ENCODE peak calls at places on chromosomes 13 and 19, in seven cellular contexts. One of them, this sample, is unnamed.

GRCh38 chr19:15449620-15450527 is at the start of gene WIZ:
- DNase-seq in osteoblast: peak; percentile 100
- DNase-seq in neuronal stem cell: peak; percentile 62
- DNase-seq in CD4-positive, CD25-positive, alpha-beta regulatory T cell: peak; percentile 85
- DNase-seq in GM23338: peak; percentile 92
- DNase-seq in psoas muscle: peak; percentile 91
- DNase-seq in transverse colon: peak; percentile 91
- DNase-seq in this sample: peak; percentile 91

GRCh38 chr13:111503905-111504695 is 183.7 kb downstream of the TEX29 start:
- DNase-seq in osteoblast: no peak
- DNase-seq in transverse colon: no peak
- DNase-seq in neuronal stem cell: no peak
- DNase-seq in psoas muscle: no peak
- DNase-seq in GM23338: no peak
- DNase-seq in CD4-positive, CD25-positive, alpha-beta regulatory T cell: no peak
- DNase-seq in this sample: no peak

GRCh38 chr19:5654931-5655330 is 25.4 kb downstream of the MICOS13 start:
- DNase-seq in CD4-positive, CD25-positive, alpha-beta regulatory T cell: no peak
- DNase-seq in psoas muscle: no peak
- DNase-seq in osteoblast: no peak
- DNase-seq in neuronal stem cell: no peak
- DNase-seq in GM23338: no peak
- DNase-seq in transverse colon: no peak
- DNase-seq in this sample: no peak

GRCh38 chr19:29626386-29626785 is 20.3 kb downstream of the POP4 start:
- DNase-seq in transverse colon: no peak
- DNase-seq in GM23338: no peak
- DNase-seq in neuronal stem cell: no peak
- DNase-seq in CD4-positive, CD25-positive, alpha-beta regulatory T cell: no peak
- DNase-seq in osteoblast: no peak
- DNase-seq in psoas muscle: no peak
- DNase-seq in this sample: no peak

GRCh38 chr19:49110567-49110966 is 3.6 kb upstream of the LIN7B start:
- DNase-seq in neuronal stem cell: no peak
- DNase-seq in CD4-positive, CD25-positive, alpha-beta regulatory T cell: no peak
- DNase-seq in osteoblast: peak; percentile 90
- DNase-seq in GM23338: no peak
- DNase-seq in psoas muscle: no peak
- DNase-seq in transverse colon: no peak
- DNase-seq in this sample: no peak

GRCh38 chr13:75569576-75569975 is 20.0 kb downstream of the UCHL3 start:
- DNase-seq in psoas muscle: no peak
- DNase-seq in CD4-positive, CD25-positive, alpha-beta regulatory T cell: no peak
- DNase-seq in GM23338: no peak
- DNase-seq in transverse colon: no peak
- DNase-seq in neuronal stem cell: no peak
- DNase-seq in osteoblast: no peak
- DNase-seq in this sample: no peak

GRCh38 chr13:60617863-60618733 is 221.1 kb downstream of the TDRD3 start:
- DNase-seq in CD4-positive, CD25-positive, alpha-beta regulatory T cell: no peak
- DNase-seq in GM23338: peak; percentile 80
- DNase-seq in psoas muscle: no peak
- DNase-seq in transverse colon: no peak
- DNase-seq in osteoblast: no peak
- DNase-seq in neuronal stem cell: no peak
- DNase-seq in this sample: no peak

GRCh38 chr13:101415358-101416174 is 742 bp downstream of the NALCN start:
- DNase-seq in neuronal stem cell: no peak
- DNase-seq in GM23338: peak; percentile 17
- DNase-seq in osteoblast: peak; percentile 52
- DNase-seq in transverse colon: no peak
- DNase-seq in CD4-positive, CD25-positive, alpha-beta regulatory T cell: no peak
- DNase-seq in psoas muscle: peak; percentile 13
- DNase-seq in this sample: no peak

GRCh38 chr19:51980116-51980736 is 6.4 kb downstream of the ZNF350 start:
- DNase-seq in psoas muscle: no peak
- DNase-seq in neuronal stem cell: no peak
- DNase-seq in GM23338: no peak
- DNase-seq in transverse colon: no peak
- DNase-seq in CD4-positive, CD25-positive, alpha-beta regulatory T cell: no peak
- DNase-seq in osteoblast: no peak
- DNase-seq in this sample: no peak

GRCh38 chr19:46218160-46218559 is 11.4 kb upstream of the IGFL1 start:
- DNase-seq in osteoblast: no peak
- DNase-seq in psoas muscle: no peak
- DNase-seq in GM23338: peak; percentile 88
- DNase-seq in transverse colon: no peak
- DNase-seq in CD4-positive, CD25-positive, alpha-beta regulatory T cell: no peak
- DNase-seq in neuronal stem cell: peak; percentile 83
- DNase-seq in this sample: no peak

GRCh38 chr19:16342002-16342715 is 17.5 kb downstream of the KLF2 start:
- DNase-seq in neuronal stem cell: no peak
- DNase-seq in psoas muscle: peak; percentile 37
- DNase-seq in transverse colon: peak; percentile 42
- DNase-seq in CD4-positive, CD25-positive, alpha-beta regulatory T cell: peak; percentile 43
- DNase-seq in GM23338: no peak
- DNase-seq in osteoblast: peak; percentile 65
- DNase-seq in this sample: peak; percentile 39

GRCh38 chr13:98970293-98970692 is 7.6 kb downstream of the DOCK9 start:
- DNase-seq in GM23338: no peak
- DNase-seq in psoas muscle: no peak
- DNase-seq in osteoblast: no peak
- DNase-seq in CD4-positive, CD25-positive, alpha-beta regulatory T cell: no peak
- DNase-seq in neuronal stem cell: no peak
- DNase-seq in transverse colon: no peak
- DNase-seq in this sample: peak; percentile 37

GRCh38 chr13:100306042-100306441 is 217.1 kb downstream of the PCCA start:
- DNase-seq in transverse colon: no peak
- DNase-seq in neuronal stem cell: no peak
- DNase-seq in psoas muscle: no peak
- DNase-seq in osteoblast: no peak
- DNase-seq in CD4-positive, CD25-positive, alpha-beta regulatory T cell: no peak
- DNase-seq in GM23338: peak; percentile 28
- DNase-seq in this sample: no peak

GRCh38 chr19:547836-548720 is 4.2 kb downstream of the GZMM start:
- DNase-seq in transverse colon: no peak
- DNase-seq in osteoblast: no peak
- DNase-seq in neuronal stem cell: no peak
- DNase-seq in GM23338: no peak
- DNase-seq in CD4-positive, CD25-positive, alpha-beta regulatory T cell: no peak
- DNase-seq in psoas muscle: no peak
- DNase-seq in this sample: no peak

GRCh38 chr13:51785592-51786424 is 18.2 kb downstream of the DHRS12 start:
- DNase-seq in GM23338: no peak
- DNase-seq in CD4-positive, CD25-positive, alpha-beta regulatory T cell: no peak
- DNase-seq in neuronal stem cell: no peak
- DNase-seq in osteoblast: peak; percentile 71
- DNase-seq in psoas muscle: peak; percentile 48
- DNase-seq in transverse colon: no peak
- DNase-seq in this sample: peak; percentile 76

GRCh38 chr19:50414850-50415660 is 3.7 kb upstream of the SPIB start:
- DNase-seq in transverse colon: peak; percentile 83
- DNase-seq in CD4-positive, CD25-positive, alpha-beta regulatory T cell: peak; percentile 66
- DNase-seq in GM23338: peak; percentile 93
- DNase-seq in psoas muscle: peak; percentile 81
- DNase-seq in osteoblast: peak; percentile 99
- DNase-seq in neuronal stem cell: peak; percentile 62
- DNase-seq in this sample: peak; percentile 75

GRCh38 chr19:19997656-19998268 is 41.5 kb downstream of the ZNF682 start:
- DNase-seq in psoas muscle: peak; percentile 14
- DNase-seq in transverse colon: peak; percentile 24
- DNase-seq in osteoblast: no peak
- DNase-seq in neuronal stem cell: no peak
- DNase-seq in CD4-positive, CD25-positive, alpha-beta regulatory T cell: peak; percentile 10
- DNase-seq in GM23338: peak; percentile 81
- DNase-seq in this sample: peak; percentile 22

GRCh38 chr13:61765181-61765742 is 349.6 kb upstream of the PCDH20 start:
- DNase-seq in CD4-positive, CD25-positive, alpha-beta regulatory T cell: no peak
- DNase-seq in GM23338: no peak
- DNase-seq in psoas muscle: no peak
- DNase-seq in transverse colon: no peak
- DNase-seq in osteoblast: peak; percentile 30
- DNase-seq in neuronal stem cell: no peak
- DNase-seq in this sample: no peak

GRCh38 chr19:21474671-21475181 is 30.7 kb upstream of the ZNF429 start:
- DNase-seq in osteoblast: peak; percentile 97
- DNase-seq in neuronal stem cell: peak; percentile 32
- DNase-seq in GM23338: peak; percentile 92
- DNase-seq in psoas muscle: peak; percentile 66
- DNase-seq in transverse colon: peak; percentile 50
- DNase-seq in CD4-positive, CD25-positive, alpha-beta regulatory T cell: peak; percentile 57
- DNase-seq in this sample: peak; percentile 82

GRCh38 chr19:55259540-55260210 is 858 bp upstream of the PPP6R1 start:
- DNase-seq in neuronal stem cell: no peak
- DNase-seq in transverse colon: no peak
- DNase-seq in osteoblast: no peak
- DNase-seq in psoas muscle: no peak
- DNase-seq in CD4-positive, CD25-positive, alpha-beta regulatory T cell: no peak
- DNase-seq in GM23338: peak; percentile 35
- DNase-seq in this sample: no peak

GRCh38 chr13:87669379-87669978 is 1.7 kb upstream of the SLITRK5 start:
- DNase-seq in transverse colon: no peak
- DNase-seq in psoas muscle: no peak
- DNase-seq in neuronal stem cell: no peak
- DNase-seq in osteoblast: no peak
- DNase-seq in GM23338: peak; percentile 76
- DNase-seq in CD4-positive, CD25-positive, alpha-beta regulatory T cell: no peak
- DNase-seq in this sample: no peak

GRCh38 chr13:88751994-88752393 is 1080.8 kb downstream of the SLITRK5 start:
- DNase-seq in GM23338: no peak
- DNase-seq in osteoblast: no peak
- DNase-seq in psoas muscle: no peak
- DNase-seq in transverse colon: no peak
- DNase-seq in neuronal stem cell: no peak
- DNase-seq in CD4-positive, CD25-positive, alpha-beta regulatory T cell: no peak
- DNase-seq in this sample: no peak

GRCh38 chr19:29841559-29842367 is 30.0 kb downstream of the CCNE1 start:
- DNase-seq in CD4-positive, CD25-positive, alpha-beta regulatory T cell: no peak
- DNase-seq in osteoblast: no peak
- DNase-seq in psoas muscle: no peak
- DNase-seq in transverse colon: no peak
- DNase-seq in neuronal stem cell: peak; percentile 29
- DNase-seq in GM23338: peak; percentile 64
- DNase-seq in this sample: no peak

GRCh38 chr13:20301391-20302071 is 69.4 kb upstream of the GJB6 start:
- DNase-seq in transverse colon: no peak
- DNase-seq in CD4-positive, CD25-positive, alpha-beta regulatory T cell: no peak
- DNase-seq in GM23338: peak; percentile 64
- DNase-seq in osteoblast: no peak
- DNase-seq in psoas muscle: peak; percentile 35
- DNase-seq in neuronal stem cell: peak; percentile 2
- DNase-seq in this sample: peak; percentile 15

GRCh38 chr13:32824671-32825070 is 191.6 kb upstream of the KL start:
- DNase-seq in transverse colon: no peak
- DNase-seq in CD4-positive, CD25-positive, alpha-beta regulatory T cell: no peak
- DNase-seq in psoas muscle: no peak
- DNase-seq in osteoblast: peak; percentile 84
- DNase-seq in neuronal stem cell: peak; percentile 15
- DNase-seq in GM23338: peak; percentile 70
- DNase-seq in this sample: no peak

GRCh38 chr13:90217275-90217674 is 1130.2 kb upstream of the MIR17HG start:
- DNase-seq in psoas muscle: no peak
- DNase-seq in neuronal stem cell: no peak
- DNase-seq in osteoblast: no peak
- DNase-seq in GM23338: no peak
- DNase-seq in CD4-positive, CD25-positive, alpha-beta regulatory T cell: no peak
- DNase-seq in transverse colon: no peak
- DNase-seq in this sample: no peak

GRCh38 chr19:47658431-47659383 is 49.8 kb downstream of the BICRA start:
- DNase-seq in GM23338: no peak
- DNase-seq in CD4-positive, CD25-positive, alpha-beta regulatory T cell: no peak
- DNase-seq in neuronal stem cell: no peak
- DNase-seq in osteoblast: peak; percentile 47
- DNase-seq in transverse colon: peak; percentile 65
- DNase-seq in psoas muscle: no peak
- DNase-seq in this sample: no peak
- H3K4me1 ChIP-seq in GM23338: peaks cover 13% of the 10 kb centered on the region
- H3K4me1 ChIP-seq in CD4-positive, CD25-positive, alpha-beta regulatory T cell: no peaks in the 10 kb centered on the region
- H3K4me1 ChIP-seq in neuronal stem cell: peaks cover 4% of the 10 kb centered on the region
- H3K4me1 ChIP-seq in osteoblast: peaks cover 34% of the 10 kb centered on the region
- H3K4me1 ChIP-seq in transverse colon: peaks cover 66% of the 10 kb centered on the region
- H3K4me1 ChIP-seq in psoas muscle: peaks cover 53% of the 10 kb centered on the region
- H3K4me1 ChIP-seq in this sample: peaks cover 58% of the 10 kb centered on the region

GRCh38 chr13:107562222-107562621 is 653.1 kb downstream of the LIG4 start:
- DNase-seq in psoas muscle: no peak
- DNase-seq in osteoblast: no peak
- DNase-seq in CD4-positive, CD25-positive, alpha-beta regulatory T cell: no peak
- DNase-seq in transverse colon: no peak
- DNase-seq in GM23338: no peak
- DNase-seq in neuronal stem cell: no peak
- DNase-seq in this sample: no peak
- H3K27ac ChIP-seq in psoas muscle: no peak overlapping the region
- H3K27ac ChIP-seq in osteoblast: no peak overlapping the region
- H3K27ac ChIP-seq in CD4-positive, CD25-positive, alpha-beta regulatory T cell: no peak overlapping the region
- H3K27ac ChIP-seq in transverse colon: no peak overlapping the region
- H3K27ac ChIP-seq in GM23338: no peak overlapping the region
- H3K27ac ChIP-seq in neuronal stem cell: no peak overlapping the region
- H3K27ac ChIP-seq in this sample: no peak overlapping the region

GRCh38 chr19:10289167-10289835 is 451 bp upstream of the ICAM5 start:
- DNase-seq in neuronal stem cell: no peak
- DNase-seq in CD4-positive, CD25-positive, alpha-beta regulatory T cell: peak; percentile 66
- DNase-seq in psoas muscle: peak; percentile 40
- DNase-seq in GM23338: peak; percentile 93
- DNase-seq in osteoblast: peak; percentile 90
- DNase-seq in transverse colon: peak; percentile 56
- DNase-seq in this sample: no peak

GRCh38 chr19:10290876-10291553 is 1.3 kb downstream of the ICAM5 start:
- DNase-seq in psoas muscle: no peak
- DNase-seq in osteoblast: peak; percentile 93
- DNase-seq in CD4-positive, CD25-positive, alpha-beta regulatory T cell: peak; percentile 40
- DNase-seq in GM23338: peak; percentile 76
- DNase-seq in neuronal stem cell: no peak
- DNase-seq in transverse colon: peak; percentile 76
- DNase-seq in this sample: peak; percentile 72

GRCh38 chr19:10289836-10290438 is at the start of gene ICAM5:
- DNase-seq in osteoblast: peak; percentile 92
- DNase-seq in psoas muscle: no peak
- DNase-seq in transverse colon: peak; percentile 13
- DNase-seq in neuronal stem cell: no peak
- DNase-seq in GM23338: peak; percentile 47
- DNase-seq in CD4-positive, CD25-positive, alpha-beta regulatory T cell: no peak
- DNase-seq in this sample: no peak

GRCh38 chr19:10291554-10292205 is 1.9 kb downstream of the ICAM5 start:
- DNase-seq in osteoblast: peak; percentile 88
- DNase-seq in psoas muscle: no peak
- DNase-seq in neuronal stem cell: no peak
- DNase-seq in GM23338: no peak
- DNase-seq in transverse colon: no peak
- DNase-seq in CD4-positive, CD25-positive, alpha-beta regulatory T cell: no peak
- DNase-seq in this sample: no peak

GRCh38 chr19:10290439-10290875 is 705 bp downstream of the ICAM5 start:
- DNase-seq in osteoblast: peak; percentile 78
- DNase-seq in neuronal stem cell: no peak
- DNase-seq in GM23338: peak; percentile 78
- DNase-seq in transverse colon: peak; percentile 15
- DNase-seq in psoas muscle: no peak
- DNase-seq in CD4-positive, CD25-positive, alpha-beta regulatory T cell: no peak
- DNase-seq in this sample: no peak
- H3K4me1 ChIP-seq in osteoblast: peaks cover 15% of the 10 kb centered on the region
- H3K4me1 ChIP-seq in neuronal stem cell: peaks cover 32% of the 10 kb centered on the region
- H3K4me1 ChIP-seq in GM23338: peaks cover 24% of the 10 kb centered on the region
- H3K4me1 ChIP-seq in transverse colon: peaks cover 70% of the 10 kb centered on the region
- H3K4me1 ChIP-seq in psoas muscle: peaks cover 43% of the 10 kb centered on the region
- H3K4me1 ChIP-seq in CD4-positive, CD25-positive, alpha-beta regulatory T cell: peaks cover 91% of the 10 kb centered on the region
- H3K4me1 ChIP-seq in this sample: peaks cover 84% of the 10 kb centered on the region

GRCh38 chr13:110418944-110419343 is 111.9 kb downstream of the COL4A2 start:
- DNase-seq in osteoblast: no peak
- DNase-seq in transverse colon: no peak
- DNase-seq in GM23338: no peak
- DNase-seq in CD4-positive, CD25-positive, alpha-beta regulatory T cell: no peak
- DNase-seq in neuronal stem cell: no peak
- DNase-seq in psoas muscle: no peak
- DNase-seq in this sample: peak; percentile 59
- H3K27ac ChIP-seq in osteoblast: no peak overlapping the region
- H3K27ac ChIP-seq in transverse colon: peak overlapping the region; percentile 89
- H3K27ac ChIP-seq in GM23338: peak overlapping the region; percentile 27
- H3K27ac ChIP-seq in CD4-positive, CD25-positive, alpha-beta regulatory T cell: no peak overlapping the region
- H3K27ac ChIP-seq in neuronal stem cell: no peak overlapping the region
- H3K27ac ChIP-seq in psoas muscle: peak overlapping the region; percentile 72
- H3K27ac ChIP-seq in this sample: peak overlapping the region; percentile 88

This sample was measured in left ventricle myocardium inferior.